ENCODE peak calls at places on chromosomes 12 and 14, in seven cellular contexts. A is neural progenitor cell, U is lung, M is kidney epithelial cell, I is heart left ventricle, D is left ventricle myocardium inferior, B is hepatocyte. F is an unnamed sample.

GRCh38 chr14:104803916-104804371 is 3.0 kb downstream of the ZBTB42 start:
- DNase-seq in A (no peak), U (no peak), M (no peak), I (peak), D (no peak), B (no peak), F (no peak)

GRCh38 chr14:104473649-104474574 is 105.7 kb upstream of the C14orf180 start:
- DNase-seq in A (no peak), U (no peak), M (no peak), I (no peak), D (no peak), B (no peak), F (no peak)

GRCh38 chr12:65825573-65826512 is 1.6 kb downstream of the HMGA2 start:
- DNase-seq in A (peak), U (no peak), M (no peak), I (peak), D (no peak), B (peak), F (peak)

GRCh38 chr12:121330692-121331091 is 21.5 kb downstream of the ANAPC5 start:
- DNase-seq in A (no peak), U (no peak), M (no peak), I (no peak), D (no peak), B (no peak), F (no peak)

GRCh38 chr14:103630364-103631108 is 1.5 kb downstream of the KLC1 start:
- DNase-seq in A (no peak), U (no peak), M (no peak), I (no peak), D (no peak), B (no peak), F (no peak)

GRCh38 chr12:28563926-28564325 is 373.7 kb downstream of the CCDC91 start:
- DNase-seq in A (no peak), U (no peak), M (no peak), I (no peak), D (no peak), B (no peak), F (no peak)

GRCh38 chr12:38934696-38935095 is 29.3 kb upstream of the CPNE8 start:
- DNase-seq in A (no peak), U (no peak), M (no peak), I (no peak), D (no peak), B (no peak), F (no peak)

GRCh38 chr14:54566410-54567223 is at the start of gene SAMD4A:
- DNase-seq in A (peak), U (peak), M (no peak), I (peak), D (peak), B (peak), F (peak)

GRCh38 chr14:96824283-96824682 is 27.1 kb downstream of the VRK1 start:
- DNase-seq in A (no peak), U (no peak), M (no peak), I (no peak), D (no peak), B (no peak), F (no peak)

GRCh38 chr12:124786065-124786964 is 77.3 kb downstream of the SCARB1 start:
- DNase-seq in A (peak), U (peak), M (no peak), I (peak), D (peak), B (peak), F (no peak)

GRCh38 chr12:67774983-67775587 is 126.5 kb downstream of the DYRK2 start:
- DNase-seq in A (no peak), U (no peak), M (peak), I (no peak), D (no peak), B (no peak), F (no peak)

GRCh38 chr14:50497351-50497750 is 35.0 kb downstream of the MAP4K5 start:
- DNase-seq in A (no peak), U (no peak), M (no peak), I (no peak), D (no peak), B (no peak), F (no peak)

GRCh38 chr12:14885718-14886201 is at the start of gene MGP:
- DNase-seq in A (no peak), U (peak), M (no peak), I (no peak), D (no peak), B (peak), F (no peak)

GRCh38 chr14:65222434-65222833 is 120.1 kb upstream of the MAX start:
- DNase-seq in A (peak), U (peak), M (no peak), I (peak), D (peak), B (peak), F (peak)

GRCh38 chr14:21476526-21476924 is 234 bp downstream of the RAB2B start:
- DNase-seq in A (peak), U (peak), M (no peak), I (peak), D (peak), B (peak), F (no peak)

GRCh38 chr14:95490727-95491451 is 25.6 kb downstream of the SYNE3 start:
- DNase-seq in A (no peak), U (no peak), M (no peak), I (no peak), D (peak), B (peak), F (no peak)

GRCh38 chr14:77309122-77309521 is 11.6 kb downstream of the POMT2 start:
- DNase-seq in A (no peak), U (no peak), M (no peak), I (no peak), D (no peak), B (no peak), F (no peak)

GRCh38 chr14:104388011-104388521 is 191.5 kb upstream of the C14orf180 start:
- DNase-seq in A (no peak), U (no peak), M (no peak), I (peak), D (no peak), B (no peak), F (no peak)

GRCh38 chr14:91215381-91215780 is 29.1 kb downstream of the GPR68 start:
- DNase-seq in A (no peak), U (no peak), M (no peak), I (no peak), D (no peak), B (no peak), F (no peak)

GRCh38 chr14:51056431-51056830 is 38.5 kb downstream of the TRIM9 start:
- DNase-seq in A (no peak), U (no peak), M (no peak), I (no peak), D (no peak), B (no peak), F (no peak)

GRCh38 chr12:85147331-85147730 is 111.2 kb downstream of the LRRIQ1 start:
- DNase-seq in A (no peak), U (no peak), M (no peak), I (no peak), D (no peak), B (no peak), F (no peak)

GRCh38 chr12:452667-453210 is 7.0 kb upstream of the B4GALNT3 start:
- DNase-seq in A (no peak), U (no peak), M (no peak), I (peak), D (no peak), B (no peak), F (peak)

GRCh38 chr12:52321433-52321832 is 235 bp upstream of the KRT83 start:
- DNase-seq in A (no peak), U (no peak), M (no peak), I (no peak), D (no peak), B (no peak), F (no peak)

GRCh38 chr12:51855586-51856428 is 7.3 kb upstream of the FIGNL2 start:
- DNase-seq in A (peak), U (no peak), M (no peak), I (no peak), D (peak), B (peak), F (no peak)

GRCh38 chr12:64522807-64523206 is 70.9 kb downstream of the TBK1 start:
- DNase-seq in A (no peak), U (no peak), M (no peak), I (no peak), D (no peak), B (no peak), F (no peak)

GRCh38 chr14:64659366-64659765 is 44.9 kb upstream of the PLEKHG3 start:
- DNase-seq in A (no peak), U (no peak), M (no peak), I (no peak), D (no peak), B (no peak), F (no peak)

DNA sequence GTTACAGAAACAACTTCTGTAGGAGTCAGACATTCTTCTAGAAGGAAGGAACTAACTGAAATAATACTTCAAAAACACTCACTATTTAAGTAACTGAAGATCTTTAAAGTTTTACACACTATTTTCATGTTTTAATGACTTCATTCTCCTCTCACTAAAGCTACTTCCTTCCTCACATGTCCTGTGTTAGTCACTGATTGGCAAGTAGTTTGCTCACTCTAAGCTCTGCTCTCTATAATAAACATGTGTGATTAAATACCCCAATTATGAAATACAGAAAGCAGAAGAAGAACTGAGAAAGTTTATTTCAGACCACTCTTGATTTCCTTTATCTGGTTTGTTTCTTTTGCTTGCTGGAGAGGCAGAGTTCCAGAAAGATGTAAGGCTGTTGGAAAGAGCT is 521.9 kb upstream of the SEL1L start:
- DNase-seq in A (no peak), U (no peak), M (no peak), I (no peak), D (no peak), B (no peak), F (no peak)
- TF ChIP-seq CTCF in A (no peak), U (no peak), M (no peak), I (no peak), D (no peak), B (no peak), F (no peak)

GRCh38 chr12:109914461-109914860 is 14.4 kb downstream of the TCHP start:
- DNase-seq in A (no peak), U (no peak), M (no peak), I (no peak), D (no peak), B (no peak), F (no peak)

GRCh38 chr12:109912790-109913189 is 12.7 kb downstream of the TCHP start:
- DNase-seq in A (no peak), U (no peak), M (no peak), I (no peak), D (no peak), B (no peak), F (no peak)

GRCh38 chr12:109910254-109910968 is 10.3 kb downstream of the TCHP start:
- DNase-seq in A (no peak), U (no peak), M (no peak), I (no peak), D (no peak), B (no peak), F (no peak)

GRCh38 chr12:109915171-109916040 is 15.3 kb downstream of the TCHP start:
- DNase-seq in A (no peak), U (no peak), M (no peak), I (no peak), D (no peak), B (no peak), F (no peak)

GRCh38 chr12:109910969-109911348 is 10.9 kb downstream of the TCHP start:
- DNase-seq in A (peak), U (no peak), M (no peak), I (no peak), D (no peak), B (peak), F (peak)
- TF ChIP-seq CTCF in A (peak), U (no peak), M (peak), I (peak), D (no peak), B (peak), F (peak)

DNA sequence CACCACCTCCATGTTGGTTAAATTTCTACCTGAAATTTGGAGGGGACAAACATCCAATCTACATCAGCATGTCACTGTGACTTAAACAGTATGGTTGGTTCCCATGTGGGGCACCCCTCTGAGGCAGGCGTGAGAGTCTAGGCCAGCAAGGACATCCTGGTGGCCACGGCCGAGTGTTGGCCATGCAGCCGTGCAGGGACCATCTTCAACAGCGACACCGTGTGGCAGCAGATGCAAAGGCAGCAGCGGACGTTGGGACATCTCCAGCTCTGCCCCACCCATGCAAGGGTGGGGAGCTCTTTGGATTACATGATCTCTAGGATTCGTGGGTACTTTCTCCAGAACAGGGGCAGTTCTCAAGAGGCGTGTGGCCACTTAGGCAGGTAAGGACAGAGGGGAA is 49.8 kb downstream of the NOC4L start:
- DNase-seq in A (peak), U (no peak), M (no peak), I (peak), D (no peak), B (no peak), F (peak)
- TF ChIP-seq CTCF in A (peak), U (no peak), M (peak), I (no peak), D (no peak), B (peak), F (peak)

DNA sequence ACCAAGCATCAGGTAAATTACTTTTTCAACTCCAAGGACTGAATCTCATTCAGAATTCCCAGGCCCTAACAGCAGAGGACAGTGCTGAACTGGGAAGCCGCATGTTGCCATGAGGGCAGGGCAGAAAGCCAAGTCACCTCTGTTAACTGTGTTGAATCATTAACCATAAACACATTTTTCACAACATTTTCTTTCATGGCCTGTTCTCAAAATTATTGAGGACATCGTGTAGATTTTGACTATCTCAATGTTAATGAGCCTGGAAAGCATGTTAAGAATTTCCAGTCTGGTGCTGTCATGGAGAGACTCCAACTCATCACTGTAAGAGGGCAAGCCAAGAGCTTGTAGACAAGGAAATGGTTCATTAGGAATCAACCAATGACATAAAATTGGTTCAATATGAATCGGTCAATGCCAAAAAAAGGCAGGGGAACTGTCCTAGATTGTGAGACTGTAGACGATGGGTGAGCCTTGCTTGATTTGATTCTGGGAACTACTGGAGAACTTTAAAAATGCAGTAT is 33.7 kb downstream of the CPM start:
- DNase-seq in A (no peak), U (peak), M (peak), I (no peak), D (no peak), B (peak), F (no peak)
- TF ChIP-seq CTCF in A (no peak), U (no peak), M (peak), I (no peak), D (peak), B (peak), F (no peak)

DNA sequence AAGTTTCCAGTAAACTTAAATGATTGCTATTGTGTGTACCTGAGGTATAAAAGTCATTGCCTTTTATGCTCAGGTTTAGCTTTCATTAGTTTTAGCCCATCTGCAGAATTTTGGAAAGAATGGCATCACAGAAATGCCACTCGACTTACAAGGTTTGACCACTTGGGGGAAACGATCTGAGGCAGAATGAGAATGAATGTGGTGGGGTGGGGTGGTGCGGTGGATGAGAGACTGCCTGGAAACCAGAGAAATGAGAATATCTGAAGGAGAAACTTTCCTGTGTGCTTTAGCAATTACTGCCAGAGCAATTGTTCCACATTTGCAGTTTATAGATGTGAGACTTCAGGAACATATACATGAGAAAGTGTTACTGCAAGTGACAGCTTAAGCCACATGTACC is 225.4 kb upstream of the PDE3A start:
- DNase-seq in A (no peak), U (no peak), M (no peak), I (no peak), D (no peak), B (peak), F (no peak)
- TF ChIP-seq CTCF in A (peak), U (no peak), M (no peak), I (peak), D (no peak), B (peak), F (no peak)

GRCh38 chr14:23566782-23567185 is 807 bp downstream of the AP1G2 start:
- DNase-seq in A (peak), U (no peak), M (no peak), I (no peak), D (no peak), B (no peak), F (no peak)
- TF ChIP-seq CTCF in A (peak), U (no peak), M (peak), I (peak), D (peak), B (peak), F (no peak)

DNA sequence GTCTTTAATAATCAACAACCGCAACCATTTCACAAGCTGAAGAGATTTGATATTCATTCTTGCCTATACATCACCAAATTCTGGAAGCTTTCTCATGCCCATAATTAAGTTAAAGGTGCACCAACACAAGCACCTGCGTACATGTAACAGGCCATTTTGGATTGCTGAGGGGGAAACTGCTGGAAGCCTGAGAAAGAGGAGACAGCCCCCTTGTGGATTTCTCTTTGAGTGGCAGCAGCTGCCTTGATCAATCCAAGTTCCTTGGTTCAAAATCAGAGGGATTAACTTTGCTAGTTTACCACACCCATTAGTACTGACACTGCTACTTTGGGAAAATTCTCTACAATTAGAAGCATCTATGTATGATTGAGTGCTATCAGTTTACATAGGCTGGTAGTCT is 321.1 kb downstream of the NOVA1 start:
- DNase-seq in A (peak), U (no peak), M (no peak), I (no peak), D (no peak), B (peak), F (no peak)
- TF ChIP-seq CTCF in A (peak), U (no peak), M (peak), I (no peak), D (no peak), B (peak), F (no peak)

F was measured in activated CD8-positive, alpha-beta T cell treated with anti-CD3 and anti-CD28 coated beads for 36 hours.